ENCODE peak calls at places on chromosomes 1 and 21, in eight cellular contexts. F, S, U, T, G, W, O and E are unnamed samples.
A peak's percentile ranks its signal among the peaks of the same experiment; 100 is the strongest.

GRCh38 chr1:236516929-236517704 is 6.7 kb upstream of the LGALS8 start:
- DNase-seq in F (no peak), S (no peak), U (no peak), T (peak; percentile 33), G (no peak), W (no peak), O (no peak), E (no peak)

GRCh38 chr1:151989131-151989868 is 4.4 kb downstream of the S100A10 start:
- DNase-seq in F (no peak), S (peak; percentile 77), U (peak; percentile 92), T (no peak), G (peak; percentile 87), W (no peak), O (peak; percentile 59), E (peak; percentile 36)

GRCh38 chr1:155463865-155464264 is 98.7 kb downstream of the ASH1L start:
- DNase-seq in F (no peak), S (no peak), U (no peak), T (no peak), G (no peak), W (no peak), O (no peak), E (no peak)

GRCh38 chr1:110060034-110060661 is 10.3 kb downstream of the ALX3 start:
- DNase-seq in F (peak; percentile 51), S (no peak), U (no peak), T (peak; percentile 29), G (no peak), W (no peak), O (peak; percentile 58), E (peak; percentile 41)

GRCh38 chr1:22665752-22666151 is 12.7 kb downstream of the C1QB start:
- DNase-seq in F (peak; percentile 35), S (no peak), U (no peak), T (peak; percentile 55), G (no peak), W (no peak), O (no peak), E (no peak)

GRCh38 chr21:45997495-45998275 is 16.1 kb downstream of the COL6A1 start:
- DNase-seq in F (no peak), S (peak; percentile 22), U (peak; percentile 61), T (no peak), G (peak; percentile 66), W (peak; percentile 46), O (no peak), E (peak; percentile 9)

GRCh38 chr1:46333300-46334029 is 7.1 kb upstream of the NSUN4 start:
- DNase-seq in F (no peak), S (no peak), U (no peak), T (peak; percentile 45), G (no peak), W (no peak), O (no peak), E (no peak)

GRCh38 chr1:76006234-76006633 is 68.3 kb upstream of the ST6GALNAC3 start:
- DNase-seq in F (no peak), S (no peak), U (no peak), T (no peak), G (peak; percentile 66), W (no peak), O (no peak), E (no peak)

GRCh38 chr1:33364578-33364945 is 43.7 kb upstream of the A3GALT2 start:
- DNase-seq in F (no peak), S (no peak), U (no peak), T (no peak), G (no peak), W (no peak), O (no peak), E (no peak)

GRCh38 chr1:219144659-219145313 is 28.9 kb upstream of the LYPLAL1 start:
- DNase-seq in F (no peak), S (no peak), U (no peak), T (no peak), G (no peak), W (no peak), O (no peak), E (no peak)

GRCh38 chr1:188672153-188672552 is 1805.5 kb downstream of the BRINP3 start:
- DNase-seq in F (no peak), S (no peak), U (no peak), T (no peak), G (no peak), W (no peak), O (no peak), E (no peak)

GRCh38 chr1:157286646-157287420 is 148.6 kb upstream of the ETV3 start:
- DNase-seq in F (no peak), S (no peak), U (no peak), T (no peak), G (no peak), W (no peak), O (no peak), E (no peak)

GRCh38 chr1:165257969-165258459 is 98.5 kb downstream of the LMX1A start:
- DNase-seq in F (peak; percentile 59), S (peak; percentile 74), U (peak; percentile 79), T (peak; percentile 61), G (peak; percentile 69), W (peak; percentile 80), O (peak; percentile 72), E (peak; percentile 87)

GRCh38 chr1:27862671-27863551 is 9.4 kb upstream of the THEMIS2 start:
- DNase-seq in F (peak; percentile 74), S (peak; percentile 78), U (no peak), T (no peak), G (peak; percentile 78), W (peak; percentile 57), O (no peak), E (peak; percentile 52)

GRCh38 chr1:35047188-35047858 is 15.6 kb upstream of the ZMYM6 start:
- DNase-seq in F (no peak), S (no peak), U (no peak), T (no peak), G (no peak), W (no peak), O (no peak), E (no peak)

GRCh38 chr1:23864801-23865542 is 3.1 kb downstream of the FUCA1 start:
- DNase-seq in F (no peak), S (no peak), U (no peak), T (no peak), G (no peak), W (no peak), O (no peak), E (no peak)

GRCh38 chr1:23867542-23867952 is 543 bp downstream of the FUCA1 start:
- DNase-seq in F (no peak), S (peak; percentile 28), U (no peak), T (no peak), G (no peak), W (no peak), O (no peak), E (no peak)

GRCh38 chr1:23862640-23863039 is 5.5 kb downstream of the FUCA1 start:
- DNase-seq in F (no peak), S (no peak), U (no peak), T (no peak), G (no peak), W (no peak), O (no peak), E (no peak)

GRCh38 chr1:23867953-23868847 is at the start of gene FUCA1:
- DNase-seq in F (peak; percentile 85), S (peak; percentile 94), U (peak; percentile 94), T (peak; percentile 93), G (peak; percentile 96), W (peak; percentile 95), O (peak; percentile 96), E (peak; percentile 96)

DNA sequence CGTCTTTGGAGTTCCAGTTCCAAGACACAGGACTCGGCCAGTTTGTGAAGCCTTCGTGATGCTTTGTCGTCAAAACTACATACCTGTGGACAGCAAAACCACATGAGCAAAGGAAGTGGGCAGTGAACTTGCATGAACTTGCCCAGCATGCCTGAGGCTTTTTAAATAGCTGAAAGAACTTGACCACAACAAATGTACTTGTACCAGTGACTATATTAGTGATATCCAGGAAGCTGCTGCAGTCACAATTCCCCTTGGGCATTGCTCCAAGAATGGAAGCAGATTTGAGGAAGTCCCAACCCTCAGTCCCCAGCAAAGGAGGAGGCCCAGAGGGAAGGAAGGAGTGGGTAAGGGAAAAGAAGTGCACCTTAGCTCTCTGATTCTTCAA is 2.6 kb downstream of the FUCA1 start:
- DNase-seq in F (no peak), S (peak; percentile 32), U (no peak), T (no peak), G (no peak), W (no peak), O (peak; percentile 36), E (no peak)
- TF ChIP-seq POLR2A in F (no peak), S (no peak), U (no peak), T (no peak), G (no peak), W (no peak), O (no peak), E (no peak)

DNA sequence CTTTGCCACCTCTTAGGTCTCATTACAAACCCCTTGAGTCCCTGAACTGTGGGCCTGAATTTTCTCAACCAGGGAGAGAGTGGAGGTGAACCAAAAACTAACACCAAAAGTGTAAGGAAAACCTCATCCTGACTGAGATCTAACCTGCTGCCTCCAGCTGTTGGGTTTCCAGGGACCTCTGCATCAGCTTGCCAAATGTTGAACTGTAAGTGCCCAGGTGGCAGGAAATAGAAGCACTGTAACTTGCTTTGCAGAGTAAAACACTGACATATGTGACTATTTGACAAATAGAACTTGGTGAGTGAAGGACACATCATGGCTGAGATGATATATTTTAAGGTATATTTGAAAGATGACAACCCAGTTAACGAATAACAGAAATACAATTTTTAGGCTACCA is 48.4 kb upstream of the NR5A2 start:
- DNase-seq in F (no peak), S (no peak), U (no peak), T (no peak), G (no peak), W (no peak), O (no peak), E (peak; percentile 81)
- TF ChIP-seq POLR2A in F (no peak), S (no peak), U (no peak), T (no peak), G (no peak), W (no peak), O (no peak), E (no peak)

GRCh38 chr1:6807782-6808181 is 22.5 kb downstream of the CAMTA1 start:
- DNase-seq in F (no peak), S (no peak), U (no peak), T (no peak), G (no peak), W (no peak), O (no peak), E (no peak)
- TF ChIP-seq POLR2A in F (no peak), S (no peak), U (no peak), T (no peak), G (no peak), W (no peak), O (no peak), E (no peak)

DNA sequence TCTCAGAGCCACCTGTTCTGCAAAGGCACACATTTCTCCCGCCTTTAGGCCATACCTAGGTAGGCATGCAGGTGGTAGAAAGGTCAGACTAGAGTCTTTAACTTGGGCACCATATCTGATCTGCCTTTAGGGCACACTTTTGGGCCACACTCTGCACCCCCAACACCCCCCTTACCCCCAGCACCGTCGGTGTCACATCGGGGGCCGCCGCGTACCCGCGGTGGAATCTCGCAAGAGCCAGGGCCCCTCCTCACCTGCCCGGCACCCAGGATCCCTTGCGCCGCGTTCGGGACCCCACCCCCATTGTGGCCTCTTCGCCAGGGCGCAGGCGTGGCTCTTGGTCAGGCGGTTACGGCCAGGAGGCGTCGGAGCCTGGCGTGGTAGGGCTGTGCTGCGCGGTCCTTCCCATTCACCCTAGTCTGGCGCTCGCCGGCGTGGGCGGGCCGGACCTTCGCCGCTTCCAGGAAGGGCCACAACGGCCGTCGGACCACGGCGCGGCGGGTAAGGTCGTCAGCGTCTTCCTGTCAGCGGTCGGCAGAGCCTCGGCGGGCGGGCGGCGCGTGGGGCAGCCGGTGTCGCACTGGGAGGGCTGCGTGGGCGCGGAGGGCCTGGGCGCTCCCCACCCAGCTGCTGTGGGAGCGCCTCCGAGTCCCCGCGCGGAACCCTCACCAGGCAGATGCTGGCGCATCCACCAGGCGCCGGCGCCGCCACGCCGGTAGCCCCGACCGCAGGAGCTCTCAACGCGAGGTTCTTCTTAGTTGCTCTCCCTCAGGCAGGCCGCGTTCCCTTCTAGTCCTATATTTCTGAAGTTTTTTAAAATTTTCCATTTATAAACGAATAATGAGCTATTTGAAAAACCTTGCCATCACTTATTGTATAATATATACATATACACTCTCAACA is at the start of gene DNAH14:
- DNase-seq in F (no peak), S (peak; percentile 64), U (peak; percentile 67), T (peak; percentile 66), G (peak; percentile 68), W (peak; percentile 94), O (peak; percentile 84), E (peak; percentile 91)
- TF ChIP-seq POLR2A in F (no peak), S (peak; percentile 15), U (no peak), T (peak; percentile 93), G (no peak), W (peak; percentile 95), O (no peak), E (peak; percentile 93)